ENCODE peak calls at places on chromosomes 3 and 15, in ten cellular contexts. H is AG09309, Q is NCI-H524, G is esophagus squamous epithelium, K is T-cell, F is IMR-90, V is coronary artery, C is heart left ventricle, L is nucleus accumbens, D is GDM1. N is an unnamed sample.

GRCh38 chr3:186361612-186362408 is at the start of gene DGKG:
- DNase-seq in V (peak), L (peak), Q (peak), G (no peak), K (no peak), F (no peak), H (no peak), C (peak), D (peak), N (peak)

GRCh38 chr3:124413989-124414598 is 316.2 kb upstream of the UMPS start:
- DNase-seq in L (no peak), F (no peak), K (no peak), D (no peak), G (no peak), Q (no peak), H (no peak), C (no peak), V (no peak), N (no peak)

GRCh38 chr3:150308481-150308918 is 99.6 kb upstream of the TSC22D2 start:
- DNase-seq in Q (no peak), F (no peak), V (no peak), K (no peak), C (no peak), G (no peak), D (no peak), H (no peak), L (no peak), N (no peak)

GRCh38 chr3:194140520-194141414 is 4.8 kb downstream of the HES1 start:
- DNase-seq in L (peak), F (no peak), Q (peak), D (no peak), H (no peak), V (peak), C (peak), K (no peak), G (no peak), N (peak)

GRCh38 chr3:167882057-167882667 is 146.6 kb downstream of the SERPINI1 start:
- DNase-seq in G (no peak), C (no peak), V (no peak), K (no peak), H (peak), Q (peak), F (peak), D (peak), L (no peak), N (peak)

GRCh38 chr15:40843885-40844542 is at the start of gene SPINT1:
- DNase-seq in Q (no peak), L (no peak), V (no peak), F (no peak), H (no peak), D (no peak), G (no peak), K (peak), C (no peak), N (no peak)

GRCh38 chr15:34049096-34049495 is 10.1 kb upstream of the AVEN start:
- DNase-seq in F (peak), C (no peak), V (no peak), K (no peak), G (no peak), Q (no peak), H (peak), D (no peak), L (no peak), N (no peak)

GRCh38 chr3:14875411-14876175 is 56.8 kb downstream of the FGD5 start:
- DNase-seq in G (no peak), L (no peak), Q (peak), K (no peak), V (no peak), C (no peak), H (no peak), D (no peak), F (no peak), N (no peak)

GRCh38 chr3:13515786-13516783 is 32.8 kb upstream of the FBLN2 start:
- DNase-seq in K (no peak), L (no peak), G (no peak), C (peak), V (no peak), F (no peak), Q (no peak), D (no peak), H (no peak), N (no peak)

GRCh38 chr3:136734382-136735070 is 17.7 kb downstream of the STAG1 start:
- DNase-seq in Q (peak), V (no peak), G (no peak), F (no peak), H (no peak), K (no peak), L (no peak), D (no peak), C (no peak), N (no peak)

GRCh38 chr15:55907797-55908196 is 85.6 kb downstream of the NEDD4 start:
- DNase-seq in F (peak), Q (no peak), K (no peak), G (no peak), C (no peak), V (no peak), H (peak), L (no peak), D (no peak), N (no peak)

GRCh38 chr15:76330281-76330680 is 6.3 kb upstream of the ISL2 start:
- DNase-seq in V (no peak), L (no peak), H (no peak), Q (peak), G (no peak), F (peak), C (peak), K (no peak), D (peak), N (peak)

GRCh38 chr3:85567074-85567676 is 608.4 kb downstream of the CADM2 start:
- DNase-seq in G (no peak), C (peak), V (no peak), D (no peak), Q (peak), F (peak), K (no peak), H (no peak), L (no peak), N (no peak)

GRCh38 chr3:143263844-143264243 is 144.3 kb downstream of the CHST2 start:
- DNase-seq in H (no peak), L (no peak), D (peak), G (no peak), F (no peak), K (no peak), V (no peak), Q (no peak), C (no peak), N (no peak)

GRCh38 chr3:158739078-158739477 is 6.8 kb upstream of the RARRES1 start:
- DNase-seq in G (no peak), C (no peak), F (no peak), Q (no peak), L (no peak), K (no peak), H (no peak), V (peak), D (no peak), N (no peak)

GRCh38 chr3:19526071-19526470 is 377.8 kb downstream of the KCNH8 start:
- DNase-seq in H (no peak), K (no peak), C (no peak), G (no peak), D (no peak), L (no peak), F (no peak), Q (peak), V (no peak), N (no peak)

GRCh38 chr3:56222866-56223265 is 245.4 kb downstream of the ERC2 start:
- DNase-seq in H (no peak), F (no peak), Q (no peak), C (no peak), K (no peak), V (no peak), G (no peak), D (no peak), L (no peak), N (no peak)

GRCh38 chr15:96870510-96871039 is 540.1 kb downstream of the NR2F2 start:
- DNase-seq in H (no peak), G (no peak), F (no peak), K (no peak), L (no peak), V (no peak), C (no peak), Q (no peak), D (no peak), N (no peak)

GRCh38 chr3:127496256-127496655 is 94.3 kb downstream of the TPRA1 start:
- DNase-seq in F (no peak), C (no peak), H (no peak), Q (no peak), V (no peak), D (no peak), K (no peak), G (no peak), L (no peak), N (no peak)

GRCh38 chr15:60412807-60413597 is 15.2 kb upstream of the ANXA2 start:
- DNase-seq in C (no peak), H (no peak), Q (no peak), D (no peak), K (no peak), G (no peak), F (no peak), L (no peak), V (no peak), N (no peak)

GRCh38 chr3:194556086-194557056 is 69.6 kb upstream of the ATP13A3 start:
- DNase-seq in G (no peak), L (no peak), Q (no peak), C (no peak), V (no peak), K (no peak), F (peak), H (no peak), D (no peak), N (no peak)

GRCh38 chr3:172846706-172847105 is 96.2 kb downstream of the ECT2 start:
- DNase-seq in D (no peak), C (no peak), Q (no peak), G (no peak), K (no peak), L (no peak), V (no peak), H (no peak), F (no peak), N (no peak)

GRCh38 chr15:94327356-94327936 is 96.1 kb downstream of the MCTP2 start:
- DNase-seq in Q (peak), K (no peak), V (no peak), F (peak), L (no peak), G (no peak), D (peak), C (no peak), H (no peak), N (peak)

GRCh38 chr3:126003447-126004190 is 34.6 kb downstream of the ROPN1B start:
- DNase-seq in G (no peak), V (no peak), Q (peak), H (no peak), L (no peak), F (no peak), D (no peak), K (no peak), C (no peak), N (no peak)

GRCh38 chr15:99361541-99362185 is 110.4 kb downstream of the LRRC28 start:
- DNase-seq in K (no peak), H (no peak), V (no peak), D (no peak), L (no peak), Q (peak), F (peak), C (no peak), G (no peak), N (no peak)

N was measured in NCI-H1092.